ENCODE peak calls at places on chromosomes 6 and 20, in six cellular contexts. T is lower leg skin, O is stomach, F is retinal pigment epithelial cell, D is NB4, N is fibroblast of pulmonary artery. H is an unnamed sample.

GRCh38 chr6:16766836-16767745 is 5.8 kb upstream of the ATXN1 start:
- DNase-seq in T (no peak), O (no peak), F (no peak), D (no peak), N (no peak), H (no peak)

GRCh38 chr20:6055161-6055783 is 1.4 kb upstream of the LRRN4 start:
- DNase-seq in T (no peak), O (no peak), F (no peak), D (no peak), N (no peak), H (no peak)

GRCh38 chr6:5095236-5095635 is 10.1 kb downstream of the PPP1R3G start:
- DNase-seq in T (no peak), O (no peak), F (no peak), D (no peak), N (no peak), H (no peak)

GRCh38 chr20:19786311-19786710 is 28.3 kb downstream of the RIN2 start:
- DNase-seq in T (peak; percentile 47), O (no peak), F (no peak), D (peak; percentile 9), N (peak; percentile 95), H (no peak)

GRCh38 chr6:23003671-23004598 is 434.6 kb downstream of the HDGFL1 start:
- DNase-seq in T (peak; percentile 69), O (no peak), F (no peak), D (no peak), N (peak; percentile 70), H (no peak)

GRCh38 chr6:170212956-170213636 is 77.8 kb downstream of the DLL1 start:
- DNase-seq in T (peak; percentile 9), O (no peak), F (no peak), D (no peak), N (no peak), H (peak; percentile 2)

GRCh38 chr6:38185244-38185643 is 365.7 kb downstream of the ZFAND3 start:
- DNase-seq in T (no peak), O (no peak), F (no peak), D (no peak), N (no peak), H (no peak)

GRCh38 chr6:78561015-78561414 is 306.3 kb upstream of the IRAK1BP1 start:
- DNase-seq in T (no peak), O (no peak), F (no peak), D (no peak), N (peak; percentile 3), H (no peak)

GRCh38 chr20:25280574-25281535 is 33.0 kb downstream of the PYGB start:
- DNase-seq in T (no peak), O (peak; percentile 7), F (no peak), D (no peak), N (no peak), H (no peak)

GRCh38 chr6:106692112-106692822 is 62.9 kb downstream of the QRSL1 start:
- DNase-seq in T (peak; percentile 27), O (peak; percentile 77), F (peak; percentile 93), D (no peak), N (peak; percentile 36), H (no peak)

GRCh38 chr6:151242420-151242841 is 2.7 kb downstream of the AKAP12 start:
- DNase-seq in T (no peak), O (no peak), F (no peak), D (no peak), N (peak; percentile 30), H (no peak)

GRCh38 chr6:89690944-89691324 is 52.4 kb upstream of the LYRM2 start:
- DNase-seq in T (no peak), O (no peak), F (no peak), D (peak; percentile 9), N (no peak), H (no peak)

GRCh38 chr20:61698598-61698960 is 367.1 kb downstream of the TAF4 start:
- DNase-seq in T (no peak), O (no peak), F (no peak), D (no peak), N (no peak), H (no peak)

GRCh38 chr6:165848099-165848461 is 185.0 kb upstream of the PDE10A start:
- DNase-seq in T (no peak), O (no peak), F (no peak), D (no peak), N (no peak), H (peak; percentile 30)

GRCh38 chr6:38974389-38975133 is 74.0 kb upstream of the GLP1R start:
- DNase-seq in T (no peak), O (no peak), F (no peak), D (no peak), N (peak; percentile 4), H (no peak)

GRCh38 chr20:34294563-34294962 is 8.6 kb downstream of the AHCY start:
- DNase-seq in T (no peak), O (no peak), F (no peak), D (no peak), N (no peak), H (no peak)

GRCh38 chr6:125153541-125154183 is at the start of gene TPD52L1:
- DNase-seq in T (peak; percentile 45), O (peak; percentile 87), F (peak; percentile 47), D (peak; percentile 48), N (peak; percentile 64), H (peak; percentile 82)

GRCh38 chr6:45966797-45967196 is 48.9 kb downstream of the CLIC5 start:
- DNase-seq in T (no peak), O (no peak), F (no peak), D (no peak), N (no peak), H (no peak)

GRCh38 chr20:1617055-1617454 is 2.8 kb downstream of the SIRPB1 start:
- DNase-seq in T (no peak), O (no peak), F (no peak), D (peak; percentile 24), N (peak; percentile 26), H (no peak)

GRCh38 chr6:39812853-39813533 is 20.8 kb downstream of the DAAM2 start:
- DNase-seq in T (peak; percentile 43), O (no peak), F (no peak), D (peak; percentile 12), N (peak; percentile 83), H (no peak)

GRCh38 chr6:44016131-44016870 is 111.0 kb downstream of the MRPL14 start:
- DNase-seq in T (no peak), O (no peak), F (peak; percentile 84), D (no peak), N (peak; percentile 87), H (no peak)

GRCh38 chr20:48308882-48309281 is 518.9 kb downstream of the PREX1 start:
- DNase-seq in T (no peak), O (no peak), F (no peak), D (no peak), N (no peak), H (no peak)

DNA sequence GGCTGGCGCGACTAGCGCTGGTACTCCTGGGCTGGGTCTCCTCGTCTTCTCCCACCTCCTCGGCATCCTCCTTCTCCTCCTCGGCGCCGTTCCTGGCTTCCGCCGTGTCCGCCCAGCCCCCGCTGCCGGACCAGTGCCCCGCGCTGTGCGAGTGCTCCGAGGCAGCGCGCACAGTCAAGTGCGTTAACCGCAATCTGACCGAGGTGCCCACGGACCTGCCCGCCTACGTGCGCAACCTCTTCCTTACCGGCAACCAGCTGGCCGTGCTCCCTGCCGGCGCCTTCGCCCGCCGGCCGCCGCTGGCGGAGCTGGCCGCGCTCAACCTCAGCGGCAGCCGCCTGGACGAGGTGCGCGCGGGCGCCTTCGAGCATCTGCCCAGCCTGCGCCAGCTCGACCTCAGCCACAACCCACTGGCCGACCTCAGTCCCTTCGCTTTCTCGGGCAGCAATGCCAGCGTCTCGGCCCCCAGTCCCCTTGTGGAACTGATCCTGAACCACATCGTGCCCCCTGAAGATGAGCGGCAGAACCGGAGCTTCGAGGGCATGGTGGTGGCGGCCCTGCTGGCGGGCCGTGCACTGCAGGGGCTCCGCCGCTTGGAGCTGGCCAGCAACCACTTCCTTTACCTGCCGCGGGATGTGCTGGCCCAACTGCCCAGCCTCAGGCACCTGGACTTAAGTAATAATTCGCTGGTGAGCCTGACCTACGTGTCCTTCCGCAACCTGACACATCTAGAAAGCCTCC is 1.6 kb downstream of the TPBG start:
- DNase-seq in T (no peak), O (peak; percentile 42), F (no peak), D (no peak), N (peak; percentile 35), H (peak; percentile 55)
- TF ChIP-seq CTCF in T (no peak), O (no peak), F (peak; percentile 13), D (no peak), N (peak; percentile 4), H (peak; percentile 41)

DNA sequence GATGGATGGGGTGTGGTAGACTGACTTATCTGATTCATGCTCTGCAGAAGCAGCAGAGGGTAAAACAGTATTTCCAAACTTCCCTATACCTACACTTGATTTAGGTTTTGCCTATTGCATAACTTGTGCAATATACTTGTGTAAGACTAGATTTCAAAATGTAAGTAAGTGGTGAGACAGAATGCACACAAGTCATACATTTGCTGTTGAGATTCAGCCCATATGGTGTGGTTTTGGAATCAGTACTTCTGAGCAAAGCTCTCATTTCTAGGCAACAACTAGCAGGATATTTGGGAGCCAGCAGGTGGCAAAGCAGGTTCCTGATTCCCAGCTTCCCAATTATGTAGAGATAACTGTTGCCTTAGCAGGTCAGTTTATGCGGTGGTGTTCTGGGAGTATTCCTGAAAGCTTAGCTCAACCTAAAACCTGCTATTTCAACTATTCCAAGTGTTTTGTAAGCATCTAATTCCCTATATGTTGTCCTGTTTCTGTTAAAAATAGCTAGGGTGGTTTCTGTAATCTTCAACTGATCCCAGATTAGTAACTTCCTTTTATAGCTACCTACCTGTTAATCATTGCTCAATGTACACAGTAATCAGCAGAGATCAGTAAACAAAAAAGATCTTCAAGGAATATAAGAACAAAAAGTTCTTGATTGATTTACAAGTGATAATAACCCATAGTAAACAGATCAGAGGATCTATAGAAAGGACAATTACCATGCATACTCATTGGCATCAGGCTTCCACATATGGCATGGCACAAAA is 8.5 kb upstream of the FABP7 start:
- DNase-seq in T (no peak), O (no peak), F (no peak), D (peak; percentile 73), N (no peak), H (no peak)
- TF ChIP-seq CTCF in T (no peak), O (no peak), F (peak; percentile 11), D (no peak), N (no peak), H (no peak)

DNA sequence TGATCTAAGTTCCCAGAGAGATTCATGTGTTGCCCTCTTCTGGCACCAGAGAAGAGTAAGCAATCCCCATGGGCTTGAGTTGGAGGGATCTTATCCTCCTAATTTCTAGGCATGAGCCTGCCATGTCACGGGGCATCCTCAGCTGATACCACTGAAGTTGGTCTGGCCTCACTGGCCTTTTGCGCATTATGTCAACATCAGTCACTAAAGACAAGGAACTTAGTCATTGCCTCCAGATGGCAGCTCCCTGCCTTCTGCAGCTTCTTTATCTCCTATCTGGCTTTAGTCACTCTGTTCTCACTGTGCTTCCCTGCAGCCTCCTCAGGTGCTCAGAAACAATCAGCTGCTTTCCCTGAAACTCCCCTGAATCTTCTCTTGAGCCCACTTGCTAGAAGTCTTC is 312.2 kb downstream of the ADGRG6 start:
- DNase-seq in T (no peak), O (no peak), F (no peak), D (no peak), N (no peak), H (no peak)
- TF ChIP-seq CTCF in T (no peak), O (no peak), F (no peak), D (no peak), N (no peak), H (no peak)

DNA sequence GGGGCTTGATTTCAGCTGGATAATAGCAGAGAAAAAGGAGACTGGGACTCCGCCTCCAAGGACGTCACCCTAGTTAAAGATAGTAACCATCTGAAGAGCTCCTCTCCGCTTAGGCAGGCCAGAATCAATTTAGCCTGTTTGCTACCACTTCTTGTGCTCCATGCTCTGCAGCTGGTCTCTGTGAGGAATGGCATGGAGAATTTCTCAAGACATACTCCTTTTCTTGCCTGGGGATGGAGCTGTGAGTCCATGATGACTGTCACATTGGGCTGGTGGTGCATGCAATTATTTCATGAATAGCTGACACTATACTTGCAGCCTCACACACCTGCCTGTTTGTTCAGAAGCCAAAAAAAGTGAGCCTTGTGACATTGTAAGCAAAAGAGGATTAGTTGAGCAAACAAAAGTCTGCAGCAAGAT is 61.4 kb downstream of the TXLNB start:
- DNase-seq in T (no peak), O (no peak), F (no peak), D (peak; percentile 52), N (peak; percentile 45), H (no peak)
- TF ChIP-seq CTCF in T (no peak), O (no peak), F (peak; percentile 16), D (no peak), N (peak; percentile 24), H (no peak)